ENCODE peak calls at places on chromosomes 4 and X, in ten cellular contexts. One of them, this sample, is unnamed.

GRCh38 chrX:110418220-110418856 is 59.7 kb downstream of the RTL9 start:
- DNase-seq in pons: peak
- DNase-seq in osteocyte: no peak
- DNase-seq in T-helper 9 cell: no peak
- DNase-seq in HFFc6: peak
- DNase-seq in A172: no peak
- DNase-seq in NCI-H2081: no peak
- DNase-seq in NCI-H345: peak
- DNase-seq in NCI-H1092: peak
- DNase-seq in ELF-1: peak
- DNase-seq in this sample: no peak

GRCh38 chrX:133544105-133544504 is 128.8 kb upstream of the GPC4 start:
- DNase-seq in T-helper 9 cell: no peak
- DNase-seq in HFFc6: no peak
- DNase-seq in ELF-1: peak
- DNase-seq in osteocyte: no peak
- DNase-seq in NCI-H1092: no peak
- DNase-seq in A172: peak
- DNase-seq in NCI-H2081: no peak
- DNase-seq in NCI-H345: no peak
- DNase-seq in pons: no peak
- DNase-seq in this sample: no peak

GRCh38 chr4:176217510-176217909 is 22.1 kb upstream of the SPATA4 start:
- DNase-seq in NCI-H2081: no peak
- DNase-seq in NCI-H1092: no peak
- DNase-seq in A172: no peak
- DNase-seq in osteocyte: no peak
- DNase-seq in NCI-H345: no peak
- DNase-seq in T-helper 9 cell: no peak
- DNase-seq in HFFc6: no peak
- DNase-seq in ELF-1: no peak
- DNase-seq in pons: no peak
- DNase-seq in this sample: no peak

GRCh38 chr4:2829933-2830451 is 13.7 kb upstream of the ADD1 start:
- DNase-seq in pons: no peak
- DNase-seq in T-helper 9 cell: no peak
- DNase-seq in osteocyte: no peak
- DNase-seq in HFFc6: no peak
- DNase-seq in ELF-1: no peak
- DNase-seq in NCI-H345: no peak
- DNase-seq in NCI-H2081: no peak
- DNase-seq in NCI-H1092: no peak
- DNase-seq in A172: no peak
- DNase-seq in this sample: peak

GRCh38 chrX:55007633-55008032 is 7.5 kb downstream of the APEX2 start:
- DNase-seq in A172: peak
- DNase-seq in T-helper 9 cell: no peak
- DNase-seq in pons: no peak
- DNase-seq in NCI-H1092: no peak
- DNase-seq in HFFc6: peak
- DNase-seq in osteocyte: no peak
- DNase-seq in NCI-H345: no peak
- DNase-seq in ELF-1: no peak
- DNase-seq in NCI-H2081: no peak
- DNase-seq in this sample: no peak

GRCh38 chr4:13059015-13059414 is 425.1 kb downstream of the RAB28 start:
- DNase-seq in A172: no peak
- DNase-seq in pons: no peak
- DNase-seq in NCI-H2081: no peak
- DNase-seq in ELF-1: no peak
- DNase-seq in osteocyte: no peak
- DNase-seq in HFFc6: no peak
- DNase-seq in T-helper 9 cell: no peak
- DNase-seq in NCI-H345: no peak
- DNase-seq in NCI-H1092: no peak
- DNase-seq in this sample: no peak

GRCh38 chrX:13167444-13168207 is 123.2 kb upstream of the FAM9C start:
- DNase-seq in A172: no peak
- DNase-seq in NCI-H1092: no peak
- DNase-seq in HFFc6: no peak
- DNase-seq in T-helper 9 cell: no peak
- DNase-seq in NCI-H2081: peak
- DNase-seq in pons: peak
- DNase-seq in NCI-H345: no peak
- DNase-seq in ELF-1: peak
- DNase-seq in osteocyte: no peak
- DNase-seq in this sample: no peak

GRCh38 chrX:130726661-130727060 is 176.3 kb downstream of the ENOX2 start:
- DNase-seq in NCI-H2081: no peak
- DNase-seq in HFFc6: peak
- DNase-seq in T-helper 9 cell: no peak
- DNase-seq in NCI-H1092: no peak
- DNase-seq in pons: no peak
- DNase-seq in ELF-1: no peak
- DNase-seq in A172: no peak
- DNase-seq in NCI-H345: no peak
- DNase-seq in osteocyte: no peak
- DNase-seq in this sample: no peak

GRCh38 chr4:39061450-39061849 is 582 bp upstream of the KLHL5 start:
- DNase-seq in HFFc6: no peak
- DNase-seq in pons: no peak
- DNase-seq in A172: no peak
- DNase-seq in NCI-H2081: no peak
- DNase-seq in NCI-H1092: no peak
- DNase-seq in NCI-H345: no peak
- DNase-seq in ELF-1: no peak
- DNase-seq in osteocyte: no peak
- DNase-seq in T-helper 9 cell: no peak
- DNase-seq in this sample: no peak

GRCh38 chrX:139086243-139086642 is 374.7 kb upstream of the FGF13 start:
- DNase-seq in NCI-H345: no peak
- DNase-seq in NCI-H1092: no peak
- DNase-seq in A172: no peak
- DNase-seq in ELF-1: no peak
- DNase-seq in NCI-H2081: no peak
- DNase-seq in HFFc6: no peak
- DNase-seq in osteocyte: no peak
- DNase-seq in T-helper 9 cell: no peak
- DNase-seq in pons: no peak
- DNase-seq in this sample: no peak

GRCh38 chrX:132737743-132738142 is 220.7 kb downstream of the HS6ST2 start:
- DNase-seq in ELF-1: no peak
- DNase-seq in NCI-H1092: no peak
- DNase-seq in pons: no peak
- DNase-seq in osteocyte: peak
- DNase-seq in A172: peak
- DNase-seq in NCI-H2081: no peak
- DNase-seq in HFFc6: no peak
- DNase-seq in T-helper 9 cell: peak
- DNase-seq in NCI-H345: no peak
- DNase-seq in this sample: peak

GRCh38 chr4:169940460-169940859 is 85.7 kb downstream of the MFAP3L start:
- DNase-seq in T-helper 9 cell: no peak
- DNase-seq in pons: no peak
- DNase-seq in HFFc6: no peak
- DNase-seq in A172: no peak
- DNase-seq in NCI-H1092: no peak
- DNase-seq in NCI-H2081: no peak
- DNase-seq in NCI-H345: no peak
- DNase-seq in ELF-1: peak
- DNase-seq in osteocyte: no peak
- DNase-seq in this sample: no peak

GRCh38 chr4:89616382-89616781 is 220.6 kb downstream of the SNCA start:
- DNase-seq in T-helper 9 cell: no peak
- DNase-seq in NCI-H2081: no peak
- DNase-seq in ELF-1: no peak
- DNase-seq in NCI-H1092: no peak
- DNase-seq in HFFc6: no peak
- DNase-seq in pons: no peak
- DNase-seq in osteocyte: no peak
- DNase-seq in A172: no peak
- DNase-seq in NCI-H345: no peak
- DNase-seq in this sample: no peak

GRCh38 chrX:103373581-103373980 is 2.8 kb upstream of the BEX3 start:
- DNase-seq in NCI-H1092: no peak
- DNase-seq in A172: no peak
- DNase-seq in T-helper 9 cell: no peak
- DNase-seq in pons: no peak
- DNase-seq in osteocyte: no peak
- DNase-seq in NCI-H345: no peak
- DNase-seq in ELF-1: no peak
- DNase-seq in NCI-H2081: no peak
- DNase-seq in HFFc6: no peak
- DNase-seq in this sample: no peak

GRCh38 chr4:20684852-20685763 is 15.2 kb upstream of the PACRGL start:
- DNase-seq in osteocyte: no peak
- DNase-seq in NCI-H1092: peak
- DNase-seq in T-helper 9 cell: no peak
- DNase-seq in HFFc6: peak
- DNase-seq in ELF-1: no peak
- DNase-seq in pons: peak
- DNase-seq in A172: peak
- DNase-seq in NCI-H345: peak
- DNase-seq in NCI-H2081: peak
- DNase-seq in this sample: no peak

GRCh38 chrX:18769812-18770573 is 62.5 kb downstream of the PPEF1 start:
- DNase-seq in T-helper 9 cell: no peak
- DNase-seq in NCI-H2081: no peak
- DNase-seq in A172: no peak
- DNase-seq in osteocyte: no peak
- DNase-seq in NCI-H345: no peak
- DNase-seq in HFFc6: no peak
- DNase-seq in NCI-H1092: no peak
- DNase-seq in pons: no peak
- DNase-seq in ELF-1: no peak
- DNase-seq in this sample: no peak

GRCh38 chr4:4394644-4395043 is 7.7 kb downstream of the NSG1 start:
- DNase-seq in A172: peak
- DNase-seq in osteocyte: no peak
- DNase-seq in NCI-H345: no peak
- DNase-seq in NCI-H1092: no peak
- DNase-seq in T-helper 9 cell: no peak
- DNase-seq in NCI-H2081: no peak
- DNase-seq in HFFc6: no peak
- DNase-seq in ELF-1: no peak
- DNase-seq in pons: no peak
- DNase-seq in this sample: no peak

This sample was measured in activated CD4-positive, CD25-positive, alpha-beta regulatory T cell treated with anti-CD3 and anti-CD28 coated beads, Interleukin-2, amount 50 U/mL, for 72 hours.